ENCODE peak calls at places on chromosomes 4 and X, in eight cellular contexts. Q, O, A, C, D, K, B and H are unnamed samples.

GRCh38 chr4:84967292-84967651 is 782 bp upstream of the WDFY3 start:
- DNase-seq in D (no peak), Q (no peak), C (peak; percentile 22), B (no peak), K (no peak), A (no peak), O (no peak), H (no peak)

GRCh38 chr4:38166082-38166481 is 205.9 kb downstream of the PTTG2 start:
- DNase-seq in Q (no peak), C (no peak), B (no peak), A (no peak), K (no peak), O (no peak), D (no peak), H (no peak)

GRCh38 chr4:158300012-158300411 is 89.7 kb downstream of the TMEM144 start:
- DNase-seq in Q (no peak), C (no peak), D (no peak), B (no peak), O (no peak), K (no peak), A (no peak), H (no peak)

GRCh38 chr4:66893807-66894206 is 651.5 kb downstream of the CENPC start:
- DNase-seq in C (no peak), K (no peak), D (no peak), A (no peak), B (no peak), O (no peak), Q (no peak), H (no peak)

GRCh38 chr4:15244354-15244753 is 183.5 kb upstream of the C1QTNF7 start:
- DNase-seq in C (peak; percentile 62), O (no peak), K (no peak), Q (no peak), D (no peak), B (no peak), A (no peak), H (no peak)

GRCh38 chr4:177484613-177485021 is 42.4 kb upstream of the AGA start:
- DNase-seq in C (peak; percentile 97), B (no peak), A (no peak), Q (no peak), O (peak; percentile 52), K (no peak), D (no peak), H (no peak)

GRCh38 chr4:1385373-1386340 is 20.6 kb downstream of the NKX1-1 start:
- DNase-seq in K (no peak), Q (no peak), B (no peak), C (no peak), D (peak; percentile 20), O (no peak), A (no peak), H (no peak)

GRCh38 chrX:31832263-31832662 is 760.4 kb upstream of the FTHL17 start:
- DNase-seq in K (no peak), O (no peak), A (no peak), B (no peak), D (no peak), C (peak; percentile 65), Q (no peak), H (no peak)

GRCh38 chr4:76984127-76984526 is 34.6 kb downstream of the SEPTIN11 start:
- DNase-seq in K (peak; percentile 34), C (peak; percentile 24), D (no peak), O (no peak), A (no peak), B (peak; percentile 77), Q (no peak), H (peak; percentile 38)

GRCh38 chrX:140764401-140764919 is 54.9 kb downstream of the LINC00632 start:
- DNase-seq in D (peak; percentile 25), Q (no peak), K (no peak), O (no peak), B (no peak), C (no peak), A (peak; percentile 86), H (no peak)

GRCh38 chr4:174177536-174177935 is 105.9 kb downstream of the FBXO8 start:
- DNase-seq in B (no peak), A (no peak), O (no peak), K (no peak), D (no peak), C (no peak), Q (no peak), H (no peak)

DNA sequence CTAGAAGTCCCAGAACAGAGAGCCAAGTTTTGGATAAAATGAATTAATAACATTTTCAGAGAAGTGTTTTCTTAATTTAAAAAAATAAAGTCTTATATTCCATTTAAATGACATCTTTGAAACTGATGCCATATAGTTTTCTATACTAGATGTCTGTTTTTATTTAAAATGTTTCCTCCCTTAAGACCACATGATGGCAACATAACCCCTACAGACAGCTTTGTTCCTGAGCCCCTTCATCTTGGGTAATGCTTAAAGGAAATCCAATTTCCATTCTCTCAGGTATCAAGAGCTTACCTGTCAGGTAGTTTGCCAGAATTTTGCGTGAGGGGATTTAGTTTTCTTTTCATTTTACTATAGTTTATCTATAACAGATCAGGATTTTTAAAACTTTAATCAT is 181.4 kb upstream of the UGT8 start:
- DNase-seq in D (no peak), B (peak; percentile 28), K (peak; percentile 7), Q (no peak), O (no peak), A (no peak), C (peak; percentile 3), H (no peak)
- TF ChIP-seq CTCF in D (no peak), B (no peak), K (no peak), Q (no peak), O (no peak), A (peak; percentile 13), C (no peak), H (peak; percentile 6)

GRCh38 chrX:48702716-48703115 is 6.2 kb downstream of the SUV39H1 start:
- DNase-seq in B (no peak), A (no peak), C (no peak), Q (no peak), O (no peak), K (no peak), D (no peak), H (no peak)

GRCh38 chrX:48705876-48706275 is 9.3 kb downstream of the SUV39H1 start:
- DNase-seq in K (no peak), A (no peak), Q (no peak), D (no peak), C (no peak), O (no peak), B (no peak), H (no peak)

GRCh38 chrX:48703228-48703627 is 6.7 kb downstream of the SUV39H1 start:
- DNase-seq in C (no peak), O (no peak), D (no peak), K (no peak), B (no peak), A (no peak), Q (no peak), H (no peak)

GRCh38 chrX:48702032-48702431 is 5.5 kb downstream of the SUV39H1 start:
- DNase-seq in A (no peak), Q (no peak), K (no peak), O (no peak), C (no peak), D (no peak), B (no peak), H (no peak)

GRCh38 chrX:48703642-48704481 is 7.3 kb downstream of the SUV39H1 start:
- DNase-seq in B (no peak), Q (no peak), C (peak; percentile 94), A (no peak), D (peak; percentile 42), O (no peak), K (no peak), H (no peak)
- TF ChIP-seq CTCF in B (no peak), Q (no peak), C (peak; percentile 11), A (no peak), D (peak; percentile 7), O (peak; percentile 10), K (no peak), H (no peak)

GRCh38 chrX:25389276-25389675 is 373.5 kb upstream of the ARX start:
- DNase-seq in B (no peak), K (no peak), D (no peak), A (no peak), C (no peak), O (no peak), Q (no peak), H (no peak)
- TF ChIP-seq CTCF in B (no peak), K (no peak), D (no peak), A (no peak), C (no peak), O (no peak), Q (no peak), H (no peak)

GRCh38 chr4:111802191-111802590 is 343.1 kb upstream of the FAM241A start:
- DNase-seq in O (no peak), C (peak; percentile 33), A (no peak), Q (no peak), B (no peak), D (no peak), K (no peak), H (no peak)

GRCh38 chr4:111793686-111794085 is 351.6 kb upstream of the FAM241A start:
- DNase-seq in B (no peak), K (no peak), O (no peak), A (no peak), Q (no peak), C (no peak), D (no peak), H (no peak)

GRCh38 chr4:111800551-111800950 is 344.7 kb upstream of the FAM241A start:
- DNase-seq in Q (no peak), A (no peak), K (no peak), B (no peak), D (no peak), C (no peak), O (no peak), H (no peak)

GRCh38 chr4:111797455-111798163 is 347.6 kb upstream of the FAM241A start:
- DNase-seq in D (no peak), K (no peak), A (no peak), O (no peak), Q (no peak), B (no peak), C (no peak), H (no peak)

DNA sequence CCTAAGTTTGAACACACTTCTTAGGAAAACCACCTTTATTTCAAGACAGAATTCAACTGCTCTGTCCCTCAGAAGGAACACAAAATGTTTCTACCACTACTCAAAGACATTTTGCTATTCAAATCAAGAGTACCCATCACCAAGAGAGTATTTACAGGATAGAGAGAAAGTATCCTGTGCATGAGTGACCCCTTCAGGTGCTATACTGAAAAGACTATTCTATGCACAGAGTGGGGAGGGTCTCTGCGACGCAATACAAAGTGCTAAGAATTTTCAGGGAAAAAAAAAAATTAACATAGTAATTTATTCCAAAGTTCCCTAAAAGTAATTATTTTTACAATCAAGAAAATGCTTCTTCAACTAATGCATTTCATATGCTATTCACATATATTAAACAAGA is 346.4 kb upstream of the FAM241A start:
- DNase-seq in O (no peak), B (no peak), K (no peak), D (no peak), Q (no peak), C (no peak), A (no peak), H (no peak)
- TF ChIP-seq CTCF in O (peak; percentile 29), B (no peak), K (no peak), D (no peak), Q (no peak), C (no peak), A (no peak), H (no peak)